ENCODE peak calls at places on chromosome 2, in seven cellular contexts. L is stimulated activated CD8-positive, alpha-beta memory T cell treated with anti-CD3 and anti-CD28 coated beads, Interleukin-4, amount 100 ng/mL, for 1 hour; O is GM12865; D is MG63; Z is activated CD4-positive, CD25-positive, alpha-beta regulatory T cell; P is AG09309; K is NCI-H69. V is an unnamed sample.

GRCh38 chr2:62045017-62045543 is 139.6 kb downstream of the COMMD1 start:
- DNase-seq in L (no peak), O (no peak), D (no peak), Z (no peak), P (no peak), K (no peak), V (no peak)

GRCh38 chr2:120231974-120232635 is 8.9 kb upstream of the TMEM185B start:
- DNase-seq in L (peak; percentile 46), O (peak; percentile 95), D (no peak), Z (peak; percentile 15), P (no peak), K (no peak), V (no peak)

GRCh38 chr2:4618141-4618540 is 914.8 kb downstream of the DCDC2C start:
- DNase-seq in L (no peak), O (no peak), D (no peak), Z (no peak), P (no peak), K (no peak), V (no peak)

GRCh38 chr2:212959469-212960117 is 191.8 kb downstream of the IKZF2 start:
- DNase-seq in L (no peak), O (no peak), D (no peak), Z (no peak), P (no peak), K (no peak), V (no peak)

GRCh38 chr2:105328281-105329196 is 996 bp downstream of the TGFBRAP1 start:
- DNase-seq in L (no peak), O (peak; percentile 69), D (no peak), Z (no peak), P (no peak), K (peak; percentile 44), V (no peak)

GRCh38 chr2:43407826-43408783 is 181.7 kb upstream of the ZFP36L2 start:
- DNase-seq in L (no peak), O (peak; percentile 85), D (no peak), Z (no peak), P (no peak), K (no peak), V (no peak)

GRCh38 chr2:184346338-184346862 is 251.9 kb upstream of the ZNF804A start:
- DNase-seq in L (no peak), O (no peak), D (no peak), Z (no peak), P (no peak), K (no peak), V (no peak)

GRCh38 chr2:215751200-215751910 is 262.0 kb downstream of the MREG start:
- DNase-seq in L (no peak), O (no peak), D (no peak), Z (no peak), P (peak; percentile 88), K (no peak), V (no peak)

GRCh38 chr2:173249661-173250641 is 104.7 kb upstream of the CDCA7 start:
- DNase-seq in L (no peak), O (no peak), D (no peak), Z (no peak), P (no peak), K (peak; percentile 96), V (no peak)

GRCh38 chr2:230898661-230899091 is 26.4 kb downstream of the GPR55 start:
- DNase-seq in L (no peak), O (no peak), D (no peak), Z (no peak), P (no peak), K (no peak), V (no peak)

GRCh38 chr2:57959380-57959779 is 87.2 kb upstream of the VRK2 start:
- DNase-seq in L (no peak), O (no peak), D (no peak), Z (no peak), P (no peak), K (peak; percentile 77), V (no peak)